ENCODE peak calls at places on chromosomes 7 and 10, in five cellular contexts. S, D, N, K and L are unnamed samples.

GRCh38 chr7:2601907-2602735 is 29.7 kb upstream of the TTYH3 start:
- DNase-seq in D (no peak), K (no peak), S (no peak), N (no peak), L (no peak)

GRCh38 chr7:69596723-69597277 is 1.5 kb upstream of the AUTS2 start:
- DNase-seq in K (peak; percentile 11), S (no peak), D (no peak), N (no peak), L (no peak)

GRCh38 chr7:118195837-118196474 is 12.0 kb downstream of the LSM8 start:
- DNase-seq in N (peak; percentile 59), K (peak; percentile 59), S (peak; percentile 30), D (no peak), L (peak; percentile 14)

GRCh38 chr7:75809396-75809795 is 4.2 kb downstream of the CCL24 start:
- DNase-seq in K (no peak), N (no peak), S (no peak), D (no peak), L (no peak)

GRCh38 chr10:80443531-80443974 is 10.6 kb upstream of the TSPAN14 start:
- DNase-seq in K (no peak), D (no peak), S (no peak), N (peak; percentile 74), L (peak; percentile 26)

GRCh38 chr10:3873728-3874461 is 88.9 kb upstream of the KLF6 start:
- DNase-seq in N (peak; percentile 90), S (peak; percentile 71), K (peak; percentile 62), D (no peak), L (no peak)

GRCh38 chr7:159177270-159178036 is 32.8 kb upstream of the VIPR2 start:
- DNase-seq in D (no peak), K (no peak), S (no peak), N (no peak), L (no peak)

GRCh38 chr10:14200645-14201534 is 129.8 kb downstream of the FRMD4A start:
- DNase-seq in K (peak; percentile 42), N (peak; percentile 47), S (no peak), D (no peak), L (peak; percentile 40)

GRCh38 chr7:140209866-140210609 is 33.3 kb upstream of the KDM7A start:
- DNase-seq in N (no peak), S (no peak), D (no peak), K (no peak), L (no peak)

GRCh38 chr7:159112136-159113011 is 32.3 kb downstream of the VIPR2 start:
- DNase-seq in N (no peak), K (no peak), S (no peak), D (no peak), L (no peak)

GRCh38 chr7:78530351-78530750 is 731.8 kb downstream of the PHTF2 start:
- DNase-seq in K (peak; percentile 70), S (peak; percentile 40), N (no peak), D (peak; percentile 24), L (no peak)

GRCh38 chr7:70316745-70317144 is 718.5 kb downstream of the AUTS2 start:
- DNase-seq in K (no peak), S (no peak), N (no peak), D (no peak), L (no peak)

GRCh38 chr10:70221030-70221429 is 12.2 kb downstream of the PPA1 start:
- DNase-seq in S (no peak), K (no peak), N (no peak), D (no peak), L (no peak)

GRCh38 chr10:24518981-24519597 is 204.6 kb downstream of the ARHGAP21 start:
- DNase-seq in D (peak; percentile 17), K (peak; percentile 51), N (peak; percentile 74), S (peak; percentile 36), L (peak; percentile 12)

GRCh38 chr10:86779267-86780017 is 23.0 kb downstream of the BMPR1A start:
- DNase-seq in S (no peak), D (no peak), N (no peak), K (peak; percentile 74), L (peak; percentile 56)

GRCh38 chr7:3152714-3153113 is 109.0 kb upstream of the CARD11 start:
- DNase-seq in S (no peak), N (no peak), K (no peak), D (no peak), L (no peak)

GRCh38 chr7:100079024-100079560 is 2.4 kb downstream of the ZNF3 start:
- DNase-seq in K (no peak), S (no peak), D (no peak), N (no peak), L (no peak)

GRCh38 chr10:130409346-130409745 is 273.2 kb downstream of the GLRX3 start:
- DNase-seq in S (no peak), D (no peak), K (no peak), N (no peak), L (no peak)

GRCh38 chr7:41693150-41693997 is 9.5 kb downstream of the INHBA start:
- DNase-seq in D (no peak), S (no peak), K (no peak), N (no peak), L (no peak)

DNA sequence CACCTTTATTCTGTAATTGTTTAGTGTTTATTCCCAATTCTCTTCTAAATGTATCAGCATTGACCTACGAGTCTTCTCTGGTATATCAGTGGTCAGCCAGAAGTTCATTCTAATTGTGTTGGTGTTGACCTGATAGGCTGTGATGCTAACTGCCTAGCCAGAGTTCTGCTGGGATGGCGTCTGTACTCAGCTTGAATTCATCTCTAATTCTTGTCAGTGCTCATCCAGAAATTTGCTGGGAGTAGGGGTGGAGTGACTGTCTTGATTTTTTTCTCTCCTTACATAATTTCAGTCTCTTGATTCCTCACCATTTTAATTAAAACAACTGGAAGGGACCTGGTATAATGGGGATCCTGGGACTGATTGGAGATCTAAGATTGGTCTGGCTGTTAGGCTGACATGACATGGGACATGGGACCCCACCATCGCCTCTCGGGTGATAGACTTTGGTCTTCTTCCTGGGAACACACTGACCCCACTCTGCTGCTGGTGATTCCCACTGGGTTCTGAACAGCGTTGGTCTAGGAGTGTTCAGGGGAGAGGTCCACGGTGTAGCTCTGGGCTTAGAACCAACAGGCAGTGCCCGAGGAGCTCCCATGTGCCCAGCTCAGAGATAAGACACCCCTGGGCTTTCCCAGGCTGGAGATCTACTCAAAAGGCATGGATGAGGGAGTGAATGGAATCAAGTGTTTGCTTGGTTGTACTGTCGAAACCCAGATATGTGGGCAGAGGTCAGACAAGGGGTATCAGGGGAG is 3.8 kb downstream of the NEURL1 start:
- DNase-seq in D (no peak), N (no peak), K (no peak), S (no peak), L (no peak)
- H3K27me3 ChIP-seq in D (peaks cover 37% of the 10 kb centered on the region), N (peaks cover 23% of the 10 kb centered on the region), K (peaks cover 60% of the 10 kb centered on the region), S (no peaks in the 10 kb centered on the region), L (peaks cover 32% of the 10 kb centered on the region)

DNA sequence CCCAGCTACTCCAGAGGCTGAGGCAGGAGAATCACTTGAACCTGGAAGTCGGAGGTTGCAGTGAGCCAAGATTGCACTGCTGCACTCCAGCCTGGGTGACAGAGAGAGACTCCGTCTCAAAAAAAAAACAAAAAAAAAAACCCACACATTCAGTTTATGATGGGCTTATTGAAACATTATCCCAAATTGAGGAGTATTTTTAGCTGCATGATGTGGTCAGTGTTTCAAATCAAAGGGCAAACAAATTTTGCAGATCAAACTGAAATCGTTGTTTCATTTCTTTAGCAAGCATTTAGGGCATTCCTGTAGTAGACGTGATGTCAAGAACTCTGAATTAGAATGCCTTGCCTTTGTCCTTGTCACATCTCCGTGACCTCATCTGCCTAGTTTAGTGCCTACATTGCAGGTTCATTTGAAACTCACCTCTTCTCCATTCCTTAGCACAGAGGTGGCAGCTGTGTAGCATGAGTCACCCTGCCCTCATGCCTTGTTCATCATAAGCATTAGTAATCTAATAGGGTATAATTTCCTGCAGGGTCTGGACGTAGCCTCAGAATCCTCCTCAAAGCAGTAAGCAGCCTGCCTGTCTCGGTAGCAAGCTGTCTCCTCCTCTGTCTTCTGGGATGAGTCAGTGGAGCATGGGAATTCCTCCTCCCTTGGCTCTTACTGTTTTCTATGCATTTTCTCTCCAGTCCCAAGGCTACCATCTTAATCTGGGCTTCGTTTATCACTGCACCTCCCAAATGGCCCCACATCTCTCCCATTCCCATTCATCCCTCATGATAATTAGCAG is 73.8 kb downstream of the CUL1 start:
- DNase-seq in K (peak; percentile 94), S (peak; percentile 97), D (peak; percentile 96), N (peak; percentile 81), L (peak; percentile 87)
- H3K4me3 ChIP-seq in K (no peak overlapping the region), S (no peak overlapping the region), D (no peak overlapping the region), N (no peak overlapping the region), L (no peak overlapping the region)

DNA sequence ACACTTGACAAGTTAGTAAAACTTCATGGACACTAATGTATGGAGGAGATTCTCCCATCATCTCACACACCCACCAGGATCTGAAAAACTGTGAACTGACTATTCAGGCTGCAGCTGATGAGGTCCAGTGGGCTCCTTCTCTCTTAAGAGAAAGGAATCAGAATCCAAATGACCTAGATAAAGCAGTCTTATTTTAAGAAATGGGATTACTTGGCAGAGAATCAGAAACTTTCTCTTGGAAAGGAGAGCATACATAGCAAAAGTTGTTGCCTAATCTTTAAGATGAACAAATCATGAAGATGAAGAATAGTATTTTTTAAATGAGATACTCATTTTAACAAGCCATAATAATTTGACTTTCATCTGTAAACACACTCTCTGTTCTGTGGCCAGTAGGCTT is 53.8 kb downstream of the DLD start:
- DNase-seq in D (no peak), K (no peak), S (no peak), N (no peak), L (no peak)
- H3K27me3 ChIP-seq in D (no peaks in the 10 kb centered on the region), K (no peaks in the 10 kb centered on the region), S (no peaks in the 10 kb centered on the region), N (no peaks in the 10 kb centered on the region), L (no peaks in the 10 kb centered on the region)

GRCh38 chr10:126904493-126904806 is 778 bp upstream of the DOCK1 start:
- DNase-seq in D (no peak), S (no peak), N (no peak), K (peak; percentile 32), L (no peak)
- H3K4me3 ChIP-seq in D (peak overlapping the region; percentile 84), S (peak overlapping the region; percentile 75), N (peak overlapping the region; percentile 48), K (peak overlapping the region; percentile 62), L (peak overlapping the region; percentile 88)

GRCh38 chr10:100653957-100654834 is 91.2 kb upstream of the PAX2 start:
- DNase-seq in N (peak; percentile 91), S (no peak), D (no peak), K (peak; percentile 13), L (peak; percentile 51)

GRCh38 chr10:100651916-100652315 is 93.5 kb upstream of the PAX2 start:
- DNase-seq in S (no peak), K (no peak), N (no peak), D (no peak), L (no peak)

GRCh38 chr10:100652406-100653130 is 92.8 kb upstream of the PAX2 start:
- DNase-seq in D (no peak), S (no peak), N (no peak), K (no peak), L (no peak)

GRCh38 chr10:100654835-100655759 is 90.3 kb upstream of the PAX2 start:
- DNase-seq in N (peak; percentile 85), K (no peak), D (no peak), S (no peak), L (no peak)

GRCh38 chr10:100653238-100653956 is 92.0 kb upstream of the PAX2 start:
- DNase-seq in S (no peak), N (no peak), K (no peak), D (no peak), L (no peak)
- H3K27me3 ChIP-seq in S (peaks cover 44% of the 10 kb centered on the region), N (peaks cover 15% of the 10 kb centered on the region), K (peaks cover 38% of the 10 kb centered on the region), D (peaks cover 25% of the 10 kb centered on the region), L (peaks cover 55% of the 10 kb centered on the region)